ENCODE peak calls at places on chromosomes 11 and 22, in five cellular contexts. E, I, N, O and R are unnamed samples.

GRCh38 chr22:24875862-24876506 is 70.0 kb downstream of the SGSM1 start:
- DNase-seq in E (no peak), I (peak; percentile 18), N (no peak), O (no peak), R (no peak)

GRCh38 chr11:101915811-101916291 is 471 bp downstream of the ANGPTL5 start:
- DNase-seq in E (peak; percentile 34), I (no peak), N (no peak), O (no peak), R (peak; percentile 36)

GRCh38 chr11:2944953-2945756 is 15.9 kb upstream of the PHLDA2 start:
- DNase-seq in E (peak; percentile 85), I (no peak), N (no peak), O (no peak), R (peak; percentile 90)

GRCh38 chr11:128342511-128343133 is 244.7 kb downstream of the ETS1 start:
- DNase-seq in E (no peak), I (no peak), N (peak; percentile 60), O (peak; percentile 39), R (peak; percentile 86)

GRCh38 chr22:27752771-27753170 is 48.8 kb downstream of the MN1 start:
- DNase-seq in E (no peak), I (no peak), N (no peak), O (no peak), R (no peak)

GRCh38 chr22:42977574-42977973 is 37.4 kb downstream of the PACSIN2 start:
- DNase-seq in E (no peak), I (no peak), N (no peak), O (no peak), R (no peak)

GRCh38 chr22:39489094-39490068 is 12.7 kb upstream of the MIEF1 start:
- DNase-seq in E (no peak), I (no peak), N (no peak), O (no peak), R (no peak)

GRCh38 chr11:34411786-34412185 is 26.9 kb upstream of the CAT start:
- DNase-seq in E (no peak), I (no peak), N (no peak), O (no peak), R (no peak)

GRCh38 chr11:2704356-2704755 is 4.6 kb upstream of the KCNQ1OT1 start:
- DNase-seq in E (no peak), I (no peak), N (no peak), O (no peak), R (no peak)

GRCh38 chr11:132126973-132127900 is 756.8 kb downstream of the NTM start:
- DNase-seq in E (peak; percentile 66), I (no peak), N (peak; percentile 3), O (no peak), R (peak; percentile 94)

GRCh38 chr11:61361237-61361636 is 445 bp downstream of the CYB561A3 start:
- DNase-seq in E (peak; percentile 40), I (no peak), N (no peak), O (no peak), R (no peak)

GRCh38 chr22:24106385-24107381 is 74.6 kb upstream of the SUSD2 start:
- DNase-seq in E (no peak), I (no peak), N (no peak), O (peak; percentile 41), R (no peak)

GRCh38 chr22:23370251-23370650 is 189.9 kb downstream of the BCR start:
- DNase-seq in E (no peak), I (no peak), N (no peak), O (no peak), R (no peak)

GRCh38 chr11:73140213-73141030 is 1.7 kb downstream of the FCHSD2 start:
- DNase-seq in E (peak; percentile 56), I (no peak), N (no peak), O (no peak), R (peak; percentile 52)

GRCh38 chr11:5007561-5007960 is 12.9 kb downstream of the OR51L1 start:
- DNase-seq in E (no peak), I (peak; percentile 18), N (no peak), O (no peak), R (no peak)

GRCh38 chr22:35301370-35301874 is 1.7 kb downstream of the TOM1 start:
- DNase-seq in E (no peak), I (peak; percentile 32), N (peak; percentile 93), O (no peak), R (peak; percentile 96)

DNA sequence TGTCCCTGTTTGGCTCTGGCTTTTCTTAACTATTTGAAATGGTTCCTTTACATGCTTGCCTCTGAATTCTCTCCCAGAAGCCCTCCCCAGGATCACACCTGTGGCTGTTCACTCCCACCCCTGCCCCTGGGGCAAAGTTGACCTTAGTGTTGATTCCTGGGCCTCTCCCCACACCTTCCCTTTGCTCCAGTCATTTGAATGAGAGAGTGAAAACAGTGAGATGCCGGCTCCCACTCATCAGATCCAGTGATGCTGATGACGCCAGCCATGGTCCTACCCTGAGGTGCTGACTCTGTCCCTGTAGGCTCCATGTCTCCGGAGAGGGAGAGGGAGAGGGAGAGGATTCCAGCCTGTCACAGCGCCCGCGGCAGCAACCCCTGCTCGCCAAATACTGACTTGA is 40.7 kb downstream of the LRP5 start:
- DNase-seq in E (peak; percentile 26), I (no peak), N (no peak), O (no peak), R (no peak)
- H3K9ac ChIP-seq in E (peak overlapping the region; percentile 10), I (no peak overlapping the region), N (no peak overlapping the region), O (no peak overlapping the region), R (no peak overlapping the region)

GRCh38 chr11:64850979-64851567 is 6.6 kb upstream of the CDC42BPG start:
- DNase-seq in E (no peak), I (no peak), N (no peak), O (peak; percentile 90), R (no peak)
- TF ChIP-seq MXI1 in E (no peak), I (no peak), N (no peak), O (peak; percentile 56), R (no peak)

DNA sequence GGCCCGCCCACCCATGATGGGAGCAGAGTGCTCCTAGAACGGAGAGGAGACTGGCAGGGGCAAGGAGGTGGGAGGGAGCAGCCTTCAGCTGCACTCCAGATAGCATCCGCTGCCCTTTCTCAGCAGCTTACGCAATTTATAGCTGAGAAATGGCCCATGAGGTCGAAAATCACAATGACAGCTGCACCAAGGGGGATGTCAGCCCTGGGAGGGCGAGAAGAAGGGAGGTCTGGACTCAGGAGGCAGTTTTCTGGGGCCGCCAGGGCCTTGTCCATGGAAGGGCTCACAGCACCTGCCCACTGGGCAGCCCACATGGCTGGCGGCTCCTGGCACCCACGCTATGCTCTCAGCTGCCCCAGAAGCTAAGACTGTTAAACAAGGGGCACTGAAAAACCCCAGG is 17.6 kb upstream of the MOB2 start:
- DNase-seq in E (no peak), I (no peak), N (no peak), O (no peak), R (no peak)
- H4K20me1 ChIP-seq in E (peaks cover 78% of the 10 kb centered on the region), I (peaks cover 26% of the 10 kb centered on the region), N (peaks cover 15% of the 10 kb centered on the region), O (peaks cover under 1% of the 10 kb centered on the region), R (peaks cover 88% of the 10 kb centered on the region)

GRCh38 chr11:44765026-44765595 is 38.3 kb downstream of the TSPAN18 start:
- DNase-seq in E (no peak), I (no peak), N (no peak), O (no peak), R (no peak)

GRCh38 chr11:44766112-44766971 is 39.6 kb downstream of the TSPAN18 start:
- DNase-seq in E (peak; percentile 76), I (peak; percentile 37), N (no peak), O (no peak), R (peak; percentile 93)

GRCh38 chr11:44764583-44764982 is 37.8 kb downstream of the TSPAN18 start:
- DNase-seq in E (no peak), I (no peak), N (no peak), O (no peak), R (no peak)

GRCh38 chr11:44766972-44767278 is 40.2 kb downstream of the TSPAN18 start:
- DNase-seq in E (no peak), I (no peak), N (no peak), O (no peak), R (peak; percentile 34)

DNA sequence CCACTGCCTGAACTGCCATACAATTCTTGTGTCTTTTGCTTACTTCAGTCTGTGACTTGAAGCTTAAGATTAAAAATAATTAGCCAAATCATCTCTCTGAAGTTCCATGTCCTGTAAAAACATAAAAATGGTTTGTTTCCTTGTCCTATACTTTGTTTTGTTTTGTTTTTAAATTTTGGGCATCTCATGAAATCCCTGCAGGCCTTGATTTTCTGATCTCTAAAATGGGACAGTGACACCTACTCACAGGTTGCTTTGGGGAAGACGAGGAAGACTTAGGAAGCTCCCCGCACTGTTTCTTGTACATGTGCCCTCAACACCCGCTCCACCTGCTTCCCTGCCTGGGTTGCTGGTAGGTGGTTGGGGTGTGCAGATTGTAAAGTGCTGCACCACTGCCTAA is 38.9 kb downstream of the TSPAN18 start:
- DNase-seq in E (no peak), I (no peak), N (no peak), O (no peak), R (no peak)
- H3K9ac ChIP-seq in E (no peak overlapping the region), I (no peak overlapping the region), N (no peak overlapping the region), O (no peak overlapping the region), R (peak overlapping the region; percentile 7)

GRCh38 chr22:29225422-29226090 is 19.9 kb downstream of the EMID1 start:
- DNase-seq in E (peak; percentile 32), I (no peak), N (no peak), O (no peak), R (peak; percentile 42)
- TF ChIP-seq MXI1 in E (no peak), I (no peak), N (no peak), O (no peak), R (no peak)

DNA sequence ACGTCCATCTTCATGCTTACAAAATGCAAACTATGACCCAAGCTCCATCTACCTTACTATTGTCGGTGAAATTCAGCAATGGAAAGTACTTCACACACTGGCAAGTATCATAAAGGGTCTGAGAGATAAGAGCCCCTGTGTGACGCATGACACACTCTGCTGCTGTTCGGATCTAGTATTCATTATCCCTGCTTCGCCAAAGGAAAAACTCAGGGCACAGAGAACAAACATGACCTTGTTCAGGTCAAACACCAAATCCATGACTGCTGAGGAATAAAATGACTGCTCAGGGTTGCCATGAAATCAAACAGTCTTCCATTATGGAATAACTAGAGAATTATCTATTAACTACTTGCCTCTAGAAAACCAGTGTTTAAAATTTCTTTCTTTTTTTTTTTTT is 73.0 kb downstream of the MICAL3 start:
- DNase-seq in E (no peak), I (no peak), N (peak; percentile 50), O (no peak), R (no peak)
- H4K20me1 ChIP-seq in E (peaks cover 72% of the 10 kb centered on the region), I (peaks cover 45% of the 10 kb centered on the region), N (no peaks in the 10 kb centered on the region), O (peaks cover 2% of the 10 kb centered on the region), R (peaks cover 40% of the 10 kb centered on the region)

GRCh38 chr11:864928-865327 is 22.3 kb downstream of the TSPAN4 start:
- DNase-seq in E (no peak), I (no peak), N (no peak), O (no peak), R (no peak)
- H3K9ac ChIP-seq in E (no peak overlapping the region), I (no peak overlapping the region), N (no peak overlapping the region), O (no peak overlapping the region), R (no peak overlapping the region)

DNA sequence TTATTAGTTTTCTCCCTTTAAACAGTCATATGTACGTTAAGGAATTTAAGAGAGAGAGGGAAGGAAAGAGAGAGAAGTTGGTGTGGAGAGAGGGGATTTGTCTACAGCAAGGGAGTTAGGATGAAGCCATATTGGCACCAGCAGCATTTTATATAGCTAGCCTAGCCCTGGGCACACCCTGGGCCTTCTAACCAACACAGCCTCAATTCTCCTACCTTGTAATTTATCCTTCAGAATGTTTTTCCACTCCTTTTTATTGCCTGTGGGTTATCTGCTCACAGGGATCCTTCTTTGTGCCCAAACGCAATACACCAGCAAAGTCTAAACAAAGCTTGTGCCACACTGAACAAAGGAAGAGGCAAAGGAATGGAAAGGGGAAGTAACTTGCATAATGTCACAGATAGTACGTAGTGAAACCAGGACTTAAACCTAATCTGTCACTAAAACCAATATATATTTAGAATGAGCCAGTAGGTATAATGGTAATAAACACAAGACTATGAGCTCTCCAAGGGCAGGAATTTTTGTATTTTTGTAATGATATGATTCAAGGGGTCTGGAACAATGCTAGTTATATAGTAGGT is 613.8 kb upstream of the TENM4 start:
- DNase-seq in E (no peak), I (no peak), N (no peak), O (no peak), R (no peak)
- TF ChIP-seq MXI1 in E (no peak), I (no peak), N (no peak), O (no peak), R (no peak)

GRCh38 chr11:63833048-63833447 is 5.9 kb upstream of the MARK2 start:
- DNase-seq in E (no peak), I (no peak), N (no peak), O (no peak), R (no peak)
- H4K20me1 ChIP-seq in E (no peaks in the 10 kb centered on the region), I (no peaks in the 10 kb centered on the region), N (no peaks in the 10 kb centered on the region), O (no peaks in the 10 kb centered on the region), R (peaks cover 6% of the 10 kb centered on the region)